ENCODE peak calls at places on chromosomes 16 and 17, in seven cellular contexts. One of them, this sample, is unnamed.

GRCh38 chr17:76974721-76975120 is 106.5 kb downstream of the MGAT5B start:
- DNase-seq in activated naive CD8-positive, alpha-beta T cell treated with anti-CD3 and anti-CD28 coated beads, Interleukin-2, amount 50 U/mL, for 24 hours: no peak
- DNase-seq in midbrain: no peak
- DNase-seq in stimulated activated CD8-positive, alpha-beta memory T cell treated with anti-CD3 and anti-CD28 coated beads, Interleukin-4, amount 100 ng/mL, for 24 hours: no peak
- DNase-seq in EL: no peak
- DNase-seq in NCI-H526 treated with DMSO at 0.1 percent for 48 hours: no peak
- DNase-seq in left ventricle myocardium inferior: no peak
- DNase-seq in this sample: no peak

GRCh38 chr16:86498155-86498651 is 12.1 kb upstream of the FOXF1 start:
- DNase-seq in activated naive CD8-positive, alpha-beta T cell treated with anti-CD3 and anti-CD28 coated beads, Interleukin-2, amount 50 U/mL, for 24 hours: no peak
- DNase-seq in midbrain: no peak
- DNase-seq in stimulated activated CD8-positive, alpha-beta memory T cell treated with anti-CD3 and anti-CD28 coated beads, Interleukin-4, amount 100 ng/mL, for 24 hours: no peak
- DNase-seq in EL: no peak
- DNase-seq in NCI-H526 treated with DMSO at 0.1 percent for 48 hours: no peak
- DNase-seq in left ventricle myocardium inferior: no peak
- DNase-seq in this sample: no peak

GRCh38 chr17:79811036-79811887 is 14.4 kb upstream of the CBX8 start:
- DNase-seq in activated naive CD8-positive, alpha-beta T cell treated with anti-CD3 and anti-CD28 coated beads, Interleukin-2, amount 50 U/mL, for 24 hours: peak
- DNase-seq in midbrain: peak
- DNase-seq in stimulated activated CD8-positive, alpha-beta memory T cell treated with anti-CD3 and anti-CD28 coated beads, Interleukin-4, amount 100 ng/mL, for 24 hours: no peak
- DNase-seq in EL: peak
- DNase-seq in NCI-H526 treated with DMSO at 0.1 percent for 48 hours: peak
- DNase-seq in left ventricle myocardium inferior: no peak
- DNase-seq in this sample: no peak

GRCh38 chr17:75404739-75405364 is 626 bp downstream of the GRB2 start:
- DNase-seq in activated naive CD8-positive, alpha-beta T cell treated with anti-CD3 and anti-CD28 coated beads, Interleukin-2, amount 50 U/mL, for 24 hours: peak
- DNase-seq in midbrain: peak
- DNase-seq in stimulated activated CD8-positive, alpha-beta memory T cell treated with anti-CD3 and anti-CD28 coated beads, Interleukin-4, amount 100 ng/mL, for 24 hours: peak
- DNase-seq in EL: peak
- DNase-seq in NCI-H526 treated with DMSO at 0.1 percent for 48 hours: peak
- DNase-seq in left ventricle myocardium inferior: peak
- DNase-seq in this sample: no peak

GRCh38 chr17:3603870-3604259 is 5.3 kb downstream of the TRPV1 start:
- DNase-seq in activated naive CD8-positive, alpha-beta T cell treated with anti-CD3 and anti-CD28 coated beads, Interleukin-2, amount 50 U/mL, for 24 hours: no peak
- DNase-seq in midbrain: no peak
- DNase-seq in stimulated activated CD8-positive, alpha-beta memory T cell treated with anti-CD3 and anti-CD28 coated beads, Interleukin-4, amount 100 ng/mL, for 24 hours: no peak
- DNase-seq in EL: peak
- DNase-seq in NCI-H526 treated with DMSO at 0.1 percent for 48 hours: no peak
- DNase-seq in left ventricle myocardium inferior: no peak
- DNase-seq in this sample: no peak

GRCh38 chr16:28189237-28189636 is 22.5 kb downstream of the XPO6 start:
- DNase-seq in activated naive CD8-positive, alpha-beta T cell treated with anti-CD3 and anti-CD28 coated beads, Interleukin-2, amount 50 U/mL, for 24 hours: no peak
- DNase-seq in midbrain: no peak
- DNase-seq in stimulated activated CD8-positive, alpha-beta memory T cell treated with anti-CD3 and anti-CD28 coated beads, Interleukin-4, amount 100 ng/mL, for 24 hours: no peak
- DNase-seq in EL: peak
- DNase-seq in NCI-H526 treated with DMSO at 0.1 percent for 48 hours: no peak
- DNase-seq in left ventricle myocardium inferior: no peak
- DNase-seq in this sample: no peak

GRCh38 chr17:63792055-63792729 is 18.2 kb downstream of the DDX42 start:
- DNase-seq in activated naive CD8-positive, alpha-beta T cell treated with anti-CD3 and anti-CD28 coated beads, Interleukin-2, amount 50 U/mL, for 24 hours: no peak
- DNase-seq in midbrain: no peak
- DNase-seq in stimulated activated CD8-positive, alpha-beta memory T cell treated with anti-CD3 and anti-CD28 coated beads, Interleukin-4, amount 100 ng/mL, for 24 hours: no peak
- DNase-seq in EL: no peak
- DNase-seq in NCI-H526 treated with DMSO at 0.1 percent for 48 hours: no peak
- DNase-seq in left ventricle myocardium inferior: no peak
- DNase-seq in this sample: no peak

GRCh38 chr16:1094124-1094479 is 1.9 kb downstream of the C1QTNF8 start:
- DNase-seq in activated naive CD8-positive, alpha-beta T cell treated with anti-CD3 and anti-CD28 coated beads, Interleukin-2, amount 50 U/mL, for 24 hours: no peak
- DNase-seq in midbrain: no peak
- DNase-seq in stimulated activated CD8-positive, alpha-beta memory T cell treated with anti-CD3 and anti-CD28 coated beads, Interleukin-4, amount 100 ng/mL, for 24 hours: no peak
- DNase-seq in EL: no peak
- DNase-seq in NCI-H526 treated with DMSO at 0.1 percent for 48 hours: no peak
- DNase-seq in left ventricle myocardium inferior: no peak
- DNase-seq in this sample: no peak